ENCODE peak calls at places on chromosomes 12 and 14, in six cellular contexts. R is pancreas, P is GM10248, C is GM12865, L is tibial artery, V is GM13977. B is an unnamed sample.

GRCh38 chr14:22845821-22846625 is 9.6 kb downstream of the MMP14 start:
- DNase-seq in L (peak), P (no peak), V (peak), C (no peak), R (no peak), B (no peak)

GRCh38 chr12:56029666-56030293 is 8.9 kb downstream of the IKZF4 start:
- DNase-seq in L (no peak), R (peak), V (peak), P (peak), C (peak), B (peak)

GRCh38 chr12:50536831-50537537 is 32.2 kb downstream of the DIP2B start:
- DNase-seq in L (no peak), C (no peak), R (no peak), P (no peak), V (no peak), B (no peak)

GRCh38 chr14:74619672-74620131 is 7.7 kb upstream of the LTBP2 start:
- DNase-seq in V (no peak), L (peak), C (no peak), R (peak), P (no peak), B (peak)

GRCh38 chr14:22164616-22165015 is 424.4 kb downstream of the DAD1 start:
- DNase-seq in V (no peak), C (no peak), P (no peak), R (no peak), L (no peak), B (no peak)

GRCh38 chr12:106445981-106446380 is 88.4 kb downstream of the POLR3B start:
- DNase-seq in R (no peak), V (no peak), P (no peak), C (no peak), L (no peak), B (no peak)

GRCh38 chr12:121495746-121496145 is 85.1 kb downstream of the KDM2B start:
- DNase-seq in R (no peak), P (no peak), C (no peak), L (no peak), V (no peak), B (no peak)

GRCh38 chr12:129535351-129535750 is 368.5 kb downstream of the TMEM132D start:
- DNase-seq in V (no peak), L (no peak), P (no peak), R (no peak), C (no peak), B (no peak)

GRCh38 chr14:34956906-34957305 is 25.9 kb upstream of the SRP54 start:
- DNase-seq in P (no peak), V (no peak), C (no peak), L (no peak), R (no peak), B (no peak)

GRCh38 chr14:74702293-74702692 is 10.6 kb downstream of the AREL1 start:
- DNase-seq in P (no peak), R (no peak), V (no peak), L (no peak), C (no peak), B (no peak)

GRCh38 chr12:82931349-82932116 is 244.8 kb downstream of the TMTC2 start:
- DNase-seq in C (no peak), P (no peak), L (no peak), R (no peak), V (no peak), B (no peak)

GRCh38 chr14:100067481-100067880 is 2.3 kb downstream of the EVL start:
- DNase-seq in V (no peak), R (no peak), P (no peak), C (peak), L (no peak), B (no peak)

GRCh38 chr14:38536376-38537038 is 280.6 kb upstream of the CLEC14A start:
- DNase-seq in R (no peak), P (no peak), C (no peak), V (no peak), L (no peak), B (no peak)

GRCh38 chr12:29208060-29208459 is 59.0 kb downstream of the FAR2 start:
- DNase-seq in L (no peak), P (no peak), R (no peak), V (no peak), C (peak), B (no peak)

GRCh38 chr12:49962861-49963765 is 1.4 kb downstream of the AQP5 start:
- DNase-seq in R (peak), V (no peak), C (no peak), P (no peak), L (peak), B (peak)

GRCh38 chr14:83744901-83745300 is 1785.0 kb upstream of the FLRT2 start:
- DNase-seq in C (no peak), L (no peak), P (no peak), R (no peak), V (no peak), B (no peak)

GRCh38 chr14:33996450-33996849 is 45.6 kb upstream of the EGLN3 start:
- DNase-seq in P (no peak), R (no peak), C (no peak), L (no peak), V (no peak), B (no peak)

DNA sequence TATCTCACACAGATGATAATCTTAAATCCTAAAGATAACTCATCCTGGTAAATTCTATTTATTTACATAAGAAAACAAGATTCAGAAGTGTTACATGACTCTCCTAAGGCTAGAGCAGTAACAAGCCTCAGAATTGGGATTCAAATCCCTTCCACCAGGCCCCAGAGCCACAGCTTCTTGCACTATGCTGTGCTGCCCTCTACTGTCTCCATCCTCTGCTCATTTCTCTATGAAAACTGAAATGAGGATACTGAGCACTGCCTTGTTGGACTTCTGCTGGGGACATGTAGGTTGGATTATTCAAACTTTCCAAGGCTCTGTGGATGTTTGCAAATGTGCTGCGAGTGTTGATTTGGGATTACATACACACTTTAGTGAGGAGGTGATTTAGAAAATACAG is 23.5 kb upstream of the C12orf50 start:
- DNase-seq in R (no peak), C (peak), V (no peak), P (no peak), L (no peak), B (peak)
- TF ChIP-seq CTCF in R (no peak), C (peak), V (peak), P (peak), L (no peak), B (no peak)

DNA sequence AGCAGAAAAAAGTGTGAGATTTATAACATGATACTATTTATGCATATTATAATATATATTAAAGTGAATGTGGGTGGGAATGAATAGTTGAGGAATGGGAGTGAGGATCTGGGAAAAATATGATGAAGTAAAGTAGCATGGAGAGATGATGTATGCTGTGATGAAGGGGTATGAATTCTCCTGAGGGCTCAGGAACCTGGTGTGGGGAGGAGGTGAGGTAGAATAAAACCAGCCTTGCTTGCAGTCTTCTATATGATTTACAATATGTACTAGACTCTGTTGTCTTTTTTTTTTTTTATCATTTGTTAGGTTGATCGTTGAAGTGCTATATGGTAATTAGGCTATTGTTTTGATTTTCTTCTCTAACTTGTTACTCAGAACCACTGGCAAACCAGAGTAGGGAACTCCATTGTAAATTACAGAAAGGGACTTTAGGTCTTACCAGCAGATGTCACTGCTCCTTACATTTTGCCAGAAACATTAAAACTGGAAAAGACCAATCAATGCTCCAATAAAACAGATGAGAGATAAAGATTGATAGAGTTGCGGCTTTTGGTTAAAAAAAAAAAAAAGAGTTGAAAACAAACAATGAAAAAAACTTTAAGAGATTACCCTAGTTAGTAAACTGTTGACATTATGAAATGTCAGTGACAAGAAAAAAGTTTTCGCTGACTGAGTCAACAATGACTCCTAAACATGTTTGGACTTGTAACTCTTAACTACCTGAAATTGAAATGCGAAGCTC is 39.9 kb downstream of the ATL1 start:
- DNase-seq in V (peak), L (no peak), R (no peak), C (peak), P (peak), B (no peak)
- TF ChIP-seq CTCF in V (peak), L (peak), R (peak), C (peak), P (peak), B (peak)

DNA sequence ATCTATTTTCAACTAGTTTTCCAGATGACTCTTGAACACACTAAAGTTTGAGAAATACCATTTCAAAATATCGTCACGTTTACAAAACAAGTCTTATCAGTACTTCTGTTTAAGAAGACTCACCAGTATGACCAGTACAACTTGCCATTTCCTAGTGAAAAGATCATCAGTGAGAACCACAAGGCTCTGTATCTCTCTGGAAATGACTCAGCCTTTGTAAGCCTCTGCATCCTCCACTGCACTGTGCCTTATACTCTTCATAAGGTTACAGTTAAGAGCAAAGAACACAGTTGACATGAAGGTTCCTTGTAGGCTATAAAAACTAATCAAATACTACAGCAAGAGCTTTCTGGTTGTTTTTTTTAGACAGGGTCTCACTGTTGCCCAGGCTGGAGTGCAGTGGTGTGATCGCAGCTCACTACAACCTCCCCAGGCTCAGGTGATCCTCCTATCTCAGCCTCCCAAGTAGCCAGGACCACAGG is 5.7 kb upstream of the VTI1B start:
- DNase-seq in C (peak), R (no peak), P (peak), V (peak), L (no peak), B (no peak)
- TF ChIP-seq CTCF in C (no peak), R (no peak), P (no peak), V (no peak), L (no peak), B (no peak)

DNA sequence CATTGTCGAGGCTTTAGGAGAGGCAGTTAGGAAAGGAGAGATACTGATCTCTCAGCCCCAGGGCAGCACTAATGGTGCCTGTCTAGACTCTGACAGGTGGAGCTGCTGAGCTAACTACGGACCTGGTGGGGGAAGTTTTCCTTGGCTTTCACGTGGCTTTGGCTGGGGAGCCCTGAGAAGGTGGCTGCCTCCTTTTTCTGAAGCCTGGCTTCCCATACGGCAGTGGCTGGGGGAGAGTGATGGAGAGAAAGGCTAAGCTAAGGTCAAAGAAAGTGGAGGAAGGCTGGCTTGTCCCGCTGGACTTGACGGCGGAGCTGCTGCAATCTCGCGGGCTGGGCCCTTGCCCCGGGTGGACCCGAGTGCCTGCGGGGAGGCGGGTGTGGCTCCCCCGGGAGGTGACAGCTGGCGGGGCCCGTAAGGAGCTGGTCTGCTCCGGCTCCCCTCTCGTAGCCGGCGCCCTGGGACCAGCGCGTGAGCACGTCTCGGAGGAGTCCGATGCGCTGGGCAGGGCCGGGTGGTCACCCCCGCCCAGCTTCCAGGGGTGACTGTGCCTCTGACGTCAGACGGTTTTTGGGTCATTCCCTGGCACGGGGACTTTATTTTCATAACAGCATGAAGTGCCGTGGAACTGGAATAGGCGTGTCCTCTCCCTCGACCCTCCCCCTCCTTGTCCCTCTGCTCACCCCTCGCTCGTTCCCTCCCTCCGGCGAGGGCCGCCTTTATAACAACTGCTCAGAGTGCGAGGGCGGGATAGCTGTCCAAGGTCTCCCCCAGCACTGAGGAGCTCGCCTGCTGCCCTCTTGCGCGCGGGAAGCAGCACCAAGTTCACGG is at the start of gene GPRC5A:
- DNase-seq in R (peak), C (peak), P (peak), V (peak), L (peak), B (peak)
- TF ChIP-seq CTCF in R (no peak), C (peak), P (peak), V (no peak), L (peak), B (no peak)

DNA sequence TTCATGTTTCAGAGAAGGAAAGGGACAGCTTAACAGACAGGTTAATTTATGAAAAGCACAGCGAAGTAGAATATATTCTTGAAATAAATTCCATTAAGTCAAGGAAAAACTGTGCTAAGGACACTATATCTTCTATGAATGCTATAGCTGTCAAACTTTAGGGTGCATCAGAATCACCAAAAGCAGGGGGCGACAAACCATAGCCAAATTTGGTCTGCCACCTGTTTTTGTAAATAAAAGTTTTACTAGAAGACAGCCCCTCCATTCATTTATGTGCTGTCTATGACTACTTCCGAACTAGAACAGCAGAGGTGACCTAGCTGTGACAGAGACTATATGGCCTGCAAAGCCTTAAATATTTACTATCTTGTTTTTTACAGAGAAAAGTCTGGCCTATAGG is 25.9 kb downstream of the PPP4R3A start:
- DNase-seq in R (no peak), L (no peak), V (no peak), P (no peak), C (peak), B (no peak)
- TF ChIP-seq CTCF in R (no peak), L (no peak), V (peak), P (no peak), C (peak), B (no peak)

GRCh38 chr12:100404769-100405407 is 48.0 kb downstream of the SLC17A8 start:
- DNase-seq in V (peak), R (peak), L (no peak), P (peak), C (peak), B (peak)
- TF ChIP-seq CTCF in V (peak), R (peak), L (no peak), P (peak), C (peak), B (peak)

DNA sequence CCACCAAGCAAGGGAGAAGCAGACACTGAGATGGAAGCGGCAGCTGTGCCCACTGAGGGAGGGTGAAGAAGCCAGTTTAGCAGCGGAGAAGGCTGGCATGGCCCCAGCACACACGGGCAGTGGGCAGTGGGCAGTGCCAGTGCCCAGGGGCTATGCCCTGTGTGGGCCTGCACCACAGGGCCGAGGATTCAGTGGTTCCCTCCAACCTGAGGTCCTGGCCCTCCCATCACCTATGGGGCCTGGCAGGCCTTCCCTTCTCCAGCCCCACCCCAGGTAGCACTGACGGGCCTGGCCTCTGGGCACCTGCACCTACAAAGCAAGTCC is 81.1 kb downstream of the ITPK1 start:
- DNase-seq in L (no peak), R (no peak), C (no peak), V (no peak), P (no peak), B (no peak)
- TF ChIP-seq CTCF in L (no peak), R (no peak), C (no peak), V (no peak), P (no peak), B (no peak)

GRCh38 chr12:108838194-108839010 is 19.0 kb downstream of the SSH1 start:
- DNase-seq in L (peak), V (peak), C (peak), P (peak), R (peak), B (peak)
- TF ChIP-seq CTCF in L (peak), V (no peak), C (no peak), P (no peak), R (no peak), B (no peak)

DNA sequence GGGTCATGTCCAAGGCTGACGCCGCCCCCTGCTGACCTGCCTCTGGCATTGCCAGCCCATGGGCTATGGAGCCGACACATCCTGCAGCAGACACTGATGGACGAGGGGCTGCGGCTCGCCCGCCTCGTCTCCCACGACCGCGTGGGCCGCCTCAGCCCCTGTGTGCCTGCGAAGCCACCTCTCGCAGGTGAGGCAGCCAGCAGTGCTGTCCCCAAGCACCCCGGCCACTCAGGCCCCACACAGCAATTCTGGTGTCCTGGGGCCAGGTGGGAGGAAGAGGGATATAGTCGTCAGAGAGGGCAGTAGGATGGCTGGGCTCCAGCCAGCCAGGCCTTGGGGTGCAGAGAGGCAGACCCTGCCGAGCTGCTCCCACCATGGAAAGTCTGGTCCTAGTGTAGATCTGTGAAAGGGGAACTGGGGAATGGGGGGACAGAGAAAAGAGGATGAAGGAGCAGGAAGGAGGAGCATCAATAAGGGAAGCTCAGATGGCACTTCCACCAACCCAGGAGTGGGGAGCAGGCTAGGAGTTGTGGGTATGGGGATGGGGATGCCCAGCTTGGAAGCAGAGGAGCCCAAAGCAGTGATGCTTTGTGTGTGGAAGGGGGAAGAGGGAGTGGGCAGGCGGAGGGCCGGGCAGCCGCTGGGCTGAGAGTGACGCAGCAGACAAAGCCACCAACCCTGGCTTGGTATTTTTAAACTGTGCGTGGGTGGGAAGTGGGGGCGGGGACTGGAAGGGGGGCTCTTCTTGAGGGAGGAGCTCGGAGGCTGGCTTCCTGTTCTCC is 4.7 kb downstream of the NAB2 start:
- DNase-seq in R (peak), V (peak), C (peak), P (peak), L (peak), B (peak)
- TF ChIP-seq CTCF in R (peak), V (peak), C (peak), P (peak), L (peak), B (peak)

B was measured in testis.